ENCODE peak calls at places on chromosomes 6 and 20, in four cellular contexts. One of them, this sample, is unnamed.

GRCh38 chr6:144033816-144034540 is 25.9 kb upstream of the PLAGL1 start:
- DNase-seq in IMR-90: peak; percentile 69
- DNase-seq in tibial artery: no peak
- DNase-seq in psoas muscle: no peak
- DNase-seq in this sample: peak; percentile 55

GRCh38 chr6:39439342-39440038 is 117.0 kb upstream of the KCNK16 start:
- DNase-seq in IMR-90: no peak
- DNase-seq in tibial artery: no peak
- DNase-seq in psoas muscle: no peak
- DNase-seq in this sample: no peak

GRCh38 chr6:57423468-57423867 is 106.0 kb downstream of the PRIM2 start:
- DNase-seq in IMR-90: no peak
- DNase-seq in tibial artery: no peak
- DNase-seq in psoas muscle: no peak
- DNase-seq in this sample: no peak

GRCh38 chr6:20379231-20379630 is 22.4 kb upstream of the E2F3 start:
- DNase-seq in IMR-90: no peak
- DNase-seq in tibial artery: no peak
- DNase-seq in psoas muscle: no peak
- DNase-seq in this sample: no peak

GRCh38 chr6:54846857-54847721 is 518 bp downstream of the FAM83B start:
- DNase-seq in IMR-90: no peak
- DNase-seq in tibial artery: no peak
- DNase-seq in psoas muscle: no peak
- DNase-seq in this sample: no peak

GRCh38 chr6:33419580-33420492 is at the start of gene SYNGAP1:
- DNase-seq in IMR-90: peak; percentile 64
- DNase-seq in tibial artery: peak; percentile 90
- DNase-seq in psoas muscle: peak; percentile 69
- DNase-seq in this sample: peak; percentile 81

GRCh38 chr6:140985679-140986275 is 1146.9 kb upstream of the GJE1 start:
- DNase-seq in IMR-90: peak; percentile 73
- DNase-seq in tibial artery: no peak
- DNase-seq in psoas muscle: no peak
- DNase-seq in this sample: no peak

GRCh38 chr20:35345189-35345588 is 53.0 kb upstream of the FAM83C start:
- DNase-seq in IMR-90: no peak
- DNase-seq in tibial artery: no peak
- DNase-seq in psoas muscle: no peak
- DNase-seq in this sample: no peak

GRCh38 chr6:45400021-45400420 is 22.3 kb upstream of the SUPT3H start:
- DNase-seq in IMR-90: no peak
- DNase-seq in tibial artery: no peak
- DNase-seq in psoas muscle: no peak
- DNase-seq in this sample: no peak

GRCh38 chr6:38933426-38933825 is 115.2 kb upstream of the GLP1R start:
- DNase-seq in IMR-90: peak; percentile 4
- DNase-seq in tibial artery: no peak
- DNase-seq in psoas muscle: no peak
- DNase-seq in this sample: no peak

GRCh38 chr6:110708295-110708965 is 106.8 kb downstream of the CDK19 start:
- DNase-seq in IMR-90: peak; percentile 65
- DNase-seq in tibial artery: no peak
- DNase-seq in psoas muscle: no peak
- DNase-seq in this sample: no peak

GRCh38 chr6:99592900-99593299 is 13.7 kb upstream of the PRDM13 start:
- DNase-seq in IMR-90: no peak
- DNase-seq in tibial artery: no peak
- DNase-seq in psoas muscle: no peak
- DNase-seq in this sample: no peak

GRCh38 chr20:49380245-49380875 is 102.1 kb downstream of the KCNB1 start:
- DNase-seq in IMR-90: no peak
- DNase-seq in tibial artery: no peak
- DNase-seq in psoas muscle: no peak
- DNase-seq in this sample: no peak

GRCh38 chr20:20435453-20435852 is 67.5 kb downstream of the INSM1 start:
- DNase-seq in IMR-90: no peak
- DNase-seq in tibial artery: no peak
- DNase-seq in psoas muscle: no peak
- DNase-seq in this sample: no peak
- H3K9me3 ChIP-seq in IMR-90: no peaks in the 10 kb centered on the region
- H3K9me3 ChIP-seq in tibial artery: no peaks in the 10 kb centered on the region
- H3K9me3 ChIP-seq in psoas muscle: no peaks in the 10 kb centered on the region
- H3K9me3 ChIP-seq in this sample: no peaks in the 10 kb centered on the region

DNA sequence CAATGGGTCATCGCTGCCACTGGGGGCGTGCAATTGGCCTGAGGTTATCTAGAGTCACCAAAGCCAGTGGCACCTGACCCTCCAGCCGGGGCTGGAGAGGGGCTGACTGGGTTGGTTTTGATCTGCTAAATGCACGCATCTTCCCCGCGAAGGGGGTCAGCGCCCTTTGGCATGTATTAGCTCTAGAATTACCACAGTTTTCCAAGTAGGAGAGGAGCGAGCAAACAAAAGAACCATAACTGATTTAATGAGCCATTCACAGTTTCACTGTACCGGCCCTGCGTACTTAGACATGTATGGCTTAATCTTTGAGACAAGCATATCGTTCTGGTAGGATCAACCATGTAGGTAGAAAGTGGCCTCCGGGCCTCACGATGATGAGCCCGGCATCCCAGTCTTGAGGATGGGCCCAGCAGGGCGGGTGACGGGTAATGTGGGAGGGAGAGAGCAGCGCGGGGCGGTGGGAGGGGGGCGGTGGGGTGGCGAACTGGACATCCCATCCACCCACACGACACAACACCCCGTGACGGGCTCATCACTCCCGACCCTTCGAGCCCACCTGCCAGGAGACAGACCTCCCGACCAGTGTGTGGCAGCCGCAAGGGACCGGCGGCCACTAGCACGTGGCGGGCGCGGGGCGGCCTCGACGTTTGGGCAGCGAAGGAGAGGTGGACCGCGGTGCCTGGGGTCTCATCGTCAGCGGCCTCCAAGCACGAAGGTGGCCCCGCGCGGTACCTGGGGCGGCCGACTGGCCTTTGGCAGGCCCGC is 1957.5 kb upstream of the DEFB115 start:
- DNase-seq in IMR-90: no peak
- DNase-seq in tibial artery: no peak
- DNase-seq in psoas muscle: peak; percentile 33
- DNase-seq in this sample: no peak
- H3K9me3 ChIP-seq in IMR-90: peaks cover 49% of the 10 kb centered on the region
- H3K9me3 ChIP-seq in tibial artery: peaks cover 55% of the 10 kb centered on the region
- H3K9me3 ChIP-seq in psoas muscle: no peaks in the 10 kb centered on the region
- H3K9me3 ChIP-seq in this sample: peaks cover 1% of the 10 kb centered on the region

GRCh38 chr20:31440012-31440659 is at the start of gene DEFB123:
- DNase-seq in IMR-90: no peak
- DNase-seq in tibial artery: no peak
- DNase-seq in psoas muscle: no peak
- DNase-seq in this sample: no peak
- H3K9me3 ChIP-seq in IMR-90: no peaks in the 10 kb centered on the region
- H3K9me3 ChIP-seq in tibial artery: no peaks in the 10 kb centered on the region
- H3K9me3 ChIP-seq in psoas muscle: no peaks in the 10 kb centered on the region
- H3K9me3 ChIP-seq in this sample: no peaks in the 10 kb centered on the region

DNA sequence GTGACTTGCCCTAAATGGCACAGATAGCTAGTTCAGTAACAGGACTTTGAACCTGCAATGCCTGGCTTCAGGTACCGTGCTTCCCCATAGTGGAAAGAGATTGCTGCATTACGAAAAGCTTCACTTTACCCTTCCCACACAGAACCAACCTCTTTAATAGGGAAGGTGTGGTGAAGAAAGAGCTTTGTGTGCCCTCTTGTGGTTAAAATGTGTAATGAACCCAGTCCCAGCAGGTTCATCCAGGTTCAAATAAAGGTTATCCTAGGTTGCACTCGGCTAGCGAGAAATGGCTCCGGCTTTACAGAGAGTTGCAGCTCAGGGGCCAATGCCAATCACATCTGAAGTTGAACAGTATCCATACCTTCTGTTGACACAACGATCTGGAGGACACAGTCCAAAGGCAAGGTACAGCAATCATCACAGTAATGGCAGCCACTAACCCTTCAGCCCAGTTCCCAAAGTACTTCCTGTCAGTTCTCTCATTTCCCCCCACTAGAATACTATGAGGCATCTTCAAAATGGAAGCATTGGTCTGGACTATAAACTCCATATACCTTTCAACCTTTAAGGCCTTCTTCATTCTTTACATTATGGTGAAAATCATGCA is 3.0 kb downstream of the DEFB115 start:
- DNase-seq in IMR-90: no peak
- DNase-seq in tibial artery: no peak
- DNase-seq in psoas muscle: no peak
- DNase-seq in this sample: no peak
- H3K9me3 ChIP-seq in IMR-90: peaks cover 10% of the 10 kb centered on the region
- H3K9me3 ChIP-seq in tibial artery: no peaks in the 10 kb centered on the region
- H3K9me3 ChIP-seq in psoas muscle: no peaks in the 10 kb centered on the region
- H3K9me3 ChIP-seq in this sample: no peaks in the 10 kb centered on the region

DNA sequence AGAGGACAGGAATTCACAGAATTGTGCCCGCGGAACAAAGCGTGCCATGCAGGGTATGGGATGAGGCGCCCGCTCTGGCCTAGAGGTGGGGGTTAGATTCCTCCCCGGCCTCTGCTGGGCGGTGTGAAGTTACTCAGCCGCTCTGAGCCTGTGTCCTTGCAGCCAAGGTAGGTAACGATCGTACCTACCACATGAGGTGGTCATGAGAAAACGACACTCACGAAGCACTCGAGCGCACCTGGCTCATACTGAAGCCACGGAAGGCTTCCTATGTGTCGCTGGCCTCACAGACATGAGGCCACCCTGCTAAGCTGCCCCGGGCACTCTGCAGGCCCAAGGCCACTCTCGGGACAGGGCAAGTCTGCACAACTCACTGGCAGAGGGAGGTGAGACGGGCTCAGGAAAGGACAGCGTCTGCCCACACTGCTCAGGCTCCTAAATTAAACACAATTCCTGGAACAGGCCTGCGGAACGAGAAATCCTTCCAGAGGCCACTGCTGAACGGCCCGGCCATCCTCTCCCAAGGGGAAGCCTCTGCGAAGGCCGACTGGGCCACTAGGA is 70.8 kb downstream of the PSMG4 start:
- DNase-seq in IMR-90: no peak
- DNase-seq in tibial artery: no peak
- DNase-seq in psoas muscle: no peak
- DNase-seq in this sample: no peak
- H3K9me3 ChIP-seq in IMR-90: no peaks in the 10 kb centered on the region
- H3K9me3 ChIP-seq in tibial artery: no peaks in the 10 kb centered on the region
- H3K9me3 ChIP-seq in psoas muscle: no peaks in the 10 kb centered on the region
- H3K9me3 ChIP-seq in this sample: no peaks in the 10 kb centered on the region

GRCh38 chr20:58531657-58532056 is 16.5 kb upstream of the APCDD1L start:
- DNase-seq in IMR-90: no peak
- DNase-seq in tibial artery: no peak
- DNase-seq in psoas muscle: no peak
- DNase-seq in this sample: no peak
- H3K9me3 ChIP-seq in IMR-90: peaks cover 6% of the 10 kb centered on the region
- H3K9me3 ChIP-seq in tibial artery: peaks cover 15% of the 10 kb centered on the region
- H3K9me3 ChIP-seq in psoas muscle: peaks cover 27% of the 10 kb centered on the region
- H3K9me3 ChIP-seq in this sample: peaks cover 6% of the 10 kb centered on the region

GRCh38 chr6:165092881-165093595 is 216.4 kb downstream of the C6orf118 start:
- DNase-seq in IMR-90: no peak
- DNase-seq in tibial artery: no peak
- DNase-seq in psoas muscle: no peak
- DNase-seq in this sample: no peak

GRCh38 chr6:165091121-165091785 is 218.2 kb downstream of the C6orf118 start:
- DNase-seq in IMR-90: no peak
- DNase-seq in tibial artery: no peak
- DNase-seq in psoas muscle: no peak
- DNase-seq in this sample: no peak

GRCh38 chr6:165098165-165098564 is 211.2 kb downstream of the C6orf118 start:
- DNase-seq in IMR-90: no peak
- DNase-seq in tibial artery: no peak
- DNase-seq in psoas muscle: no peak
- DNase-seq in this sample: no peak

GRCh38 chr6:165096868-165097267 is 212.5 kb downstream of the C6orf118 start:
- DNase-seq in IMR-90: no peak
- DNase-seq in tibial artery: no peak
- DNase-seq in psoas muscle: no peak
- DNase-seq in this sample: no peak

DNA sequence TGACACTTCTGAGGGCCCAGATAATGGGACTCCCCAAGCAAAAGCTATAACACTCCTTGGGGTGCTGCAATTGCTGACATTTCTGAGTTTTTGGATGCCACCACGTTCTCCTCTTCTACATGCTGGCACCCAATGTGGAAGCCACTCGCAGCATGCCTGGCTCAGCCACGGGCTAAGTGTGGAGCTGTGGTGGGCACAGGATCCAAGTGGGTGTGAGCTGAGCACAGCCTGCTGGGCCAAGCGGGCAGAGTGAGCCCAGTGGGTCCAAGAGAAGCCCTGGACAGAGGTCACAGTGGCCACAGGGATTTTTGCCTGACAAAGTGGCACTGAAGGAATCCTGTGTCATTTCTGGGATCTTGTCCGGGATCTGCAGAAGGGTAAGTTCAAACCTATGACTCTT is 213.2 kb downstream of the C6orf118 start:
- DNase-seq in IMR-90: no peak
- DNase-seq in tibial artery: no peak
- DNase-seq in psoas muscle: no peak
- DNase-seq in this sample: no peak
- H3K9me3 ChIP-seq in IMR-90: peaks cover 20% of the 10 kb centered on the region
- H3K9me3 ChIP-seq in tibial artery: no peaks in the 10 kb centered on the region
- H3K9me3 ChIP-seq in psoas muscle: peaks cover 5% of the 10 kb centered on the region
- H3K9me3 ChIP-seq in this sample: peaks cover 2% of the 10 kb centered on the region